ENCODE peak calls at places on chromosome X, in four cellular contexts. One of them, this sample, is unnamed.

GRCh38 chrX:12814434-12814833 is 23.2 kb downstream of the PRPS2 start:
- DNase-seq in cardiac muscle cell: peak
- DNase-seq in IMR-90: peak
- DNase-seq in mammary epithelial cell: peak
- DNase-seq in this sample: peak

GRCh38 chrX:12949927-12950656 is 24.8 kb upstream of the TMSB4X start:
- DNase-seq in mammary epithelial cell: peak
- DNase-seq in cardiac muscle cell: peak
- DNase-seq in IMR-90: peak
- DNase-seq in this sample: peak

GRCh38 chrX:102712216-102712966 is at the start of gene GPRASP2:
- DNase-seq in IMR-90: no peak
- DNase-seq in cardiac muscle cell: peak
- DNase-seq in mammary epithelial cell: peak
- DNase-seq in this sample: no peak

GRCh38 chrX:41655631-41656030 is 33.1 kb upstream of the GPR34 start:
- DNase-seq in cardiac muscle cell: no peak
- DNase-seq in IMR-90: peak
- DNase-seq in mammary epithelial cell: peak
- DNase-seq in this sample: peak

GRCh38 chrX:40085086-40085551 is 12.6 kb downstream of the BCOR start:
- DNase-seq in IMR-90: peak
- DNase-seq in mammary epithelial cell: no peak
- DNase-seq in cardiac muscle cell: peak
- DNase-seq in this sample: peak

GRCh38 chrX:113274345-113274744 is 433.7 kb upstream of the AMOT start:
- DNase-seq in cardiac muscle cell: no peak
- DNase-seq in mammary epithelial cell: no peak
- DNase-seq in IMR-90: no peak
- DNase-seq in this sample: no peak

GRCh38 chrX:9676311-9676710 is 89.3 kb downstream of the GPR143 start:
- DNase-seq in cardiac muscle cell: peak
- DNase-seq in IMR-90: no peak
- DNase-seq in mammary epithelial cell: no peak
- DNase-seq in this sample: peak

GRCh38 chrX:46204721-46205422 is 340.3 kb downstream of the ZNF674 start:
- DNase-seq in mammary epithelial cell: peak
- DNase-seq in cardiac muscle cell: no peak
- DNase-seq in IMR-90: no peak
- DNase-seq in this sample: no peak

GRCh38 chrX:121128946-121129345 is 81.5 kb downstream of the GLUD2 start:
- DNase-seq in IMR-90: no peak
- DNase-seq in mammary epithelial cell: no peak
- DNase-seq in cardiac muscle cell: no peak
- DNase-seq in this sample: no peak

GRCh38 chrX:24364851-24365538 is 4.6 kb downstream of the SUPT20HL1 start:
- DNase-seq in cardiac muscle cell: no peak
- DNase-seq in IMR-90: no peak
- DNase-seq in mammary epithelial cell: no peak
- DNase-seq in this sample: no peak

GRCh38 chrX:11702420-11702819 is 36.7 kb upstream of the ARHGAP6 start:
- DNase-seq in mammary epithelial cell: no peak
- DNase-seq in IMR-90: no peak
- DNase-seq in cardiac muscle cell: no peak
- DNase-seq in this sample: no peak

GRCh38 chrX:39875834-39876625 is 221.7 kb downstream of the BCOR start:
- DNase-seq in mammary epithelial cell: peak
- DNase-seq in IMR-90: no peak
- DNase-seq in cardiac muscle cell: no peak
- DNase-seq in this sample: no peak

GRCh38 chrX:3518870-3519269 is 172.4 kb upstream of the MXRA5 start:
- DNase-seq in mammary epithelial cell: peak
- DNase-seq in IMR-90: peak
- DNase-seq in cardiac muscle cell: peak
- DNase-seq in this sample: peak

GRCh38 chrX:118974908-118975671 is 672 bp downstream of the LONRF3 start:
- DNase-seq in mammary epithelial cell: no peak
- DNase-seq in IMR-90: no peak
- DNase-seq in cardiac muscle cell: peak
- DNase-seq in this sample: peak

GRCh38 chrX:14389682-14390081 is 139.7 kb upstream of the GLRA2 start:
- DNase-seq in IMR-90: no peak
- DNase-seq in cardiac muscle cell: no peak
- DNase-seq in mammary epithelial cell: no peak
- DNase-seq in this sample: no peak

GRCh38 chrX:17854069-17854468 is 7.0 kb downstream of the RAI2 start:
- DNase-seq in cardiac muscle cell: no peak
- DNase-seq in IMR-90: no peak
- DNase-seq in mammary epithelial cell: no peak
- DNase-seq in this sample: no peak

GRCh38 chrX:117751155-117751554 is 365.5 kb downstream of the KLHL13 start:
- DNase-seq in IMR-90: no peak
- DNase-seq in mammary epithelial cell: no peak
- DNase-seq in cardiac muscle cell: no peak
- DNase-seq in this sample: no peak

GRCh38 chrX:8879750-8880149 is 78.6 kb upstream of the FAM9A start:
- DNase-seq in mammary epithelial cell: peak
- DNase-seq in IMR-90: peak
- DNase-seq in cardiac muscle cell: peak
- DNase-seq in this sample: peak

GRCh38 chrX:40844476-40844875 is 109.1 kb upstream of the MED14 start:
- DNase-seq in mammary epithelial cell: no peak
- DNase-seq in cardiac muscle cell: peak
- DNase-seq in IMR-90: peak
- DNase-seq in this sample: no peak

GRCh38 chrX:45849261-45849660 is 648.6 kb upstream of the DIPK2B start:
- DNase-seq in cardiac muscle cell: peak
- DNase-seq in mammary epithelial cell: peak
- DNase-seq in IMR-90: peak
- DNase-seq in this sample: peak

GRCh38 chrX:109600114-109600710 is 24.8 kb downstream of the KCNE5 start:
- DNase-seq in mammary epithelial cell: no peak
- DNase-seq in cardiac muscle cell: peak
- DNase-seq in IMR-90: no peak
- DNase-seq in this sample: peak

GRCh38 chrX:129597905-129598304 is 56.9 kb downstream of the APLN start:
- DNase-seq in IMR-90: no peak
- DNase-seq in mammary epithelial cell: no peak
- DNase-seq in cardiac muscle cell: no peak
- DNase-seq in this sample: no peak

GRCh38 chrX:40644175-40644574 is 3.2 kb downstream of the CXorf38 start:
- DNase-seq in cardiac muscle cell: peak
- DNase-seq in IMR-90: peak
- DNase-seq in mammary epithelial cell: no peak
- DNase-seq in this sample: peak

GRCh38 chrX:10086683-10087082 is 70.1 kb upstream of the CLCN4 start:
- DNase-seq in IMR-90: no peak
- DNase-seq in cardiac muscle cell: no peak
- DNase-seq in mammary epithelial cell: no peak
- DNase-seq in this sample: no peak

GRCh38 chrX:102835504-102836146 is 101.4 kb upstream of the RAB40AL start:
- DNase-seq in cardiac muscle cell: peak
- DNase-seq in IMR-90: peak
- DNase-seq in mammary epithelial cell: peak
- DNase-seq in this sample: peak

GRCh38 chrX:75156537-75156945 is 458 bp upstream of the ABCB7 start:
- DNase-seq in IMR-90: peak
- DNase-seq in mammary epithelial cell: peak
- DNase-seq in cardiac muscle cell: peak
- DNase-seq in this sample: peak

GRCh38 chrX:74579597-74580209 is 34.7 kb downstream of the RLIM start:
- DNase-seq in cardiac muscle cell: peak
- DNase-seq in IMR-90: peak
- DNase-seq in mammary epithelial cell: no peak
- DNase-seq in this sample: no peak

GRCh38 chrX:39000802-39001201 is 199.5 kb downstream of the MID1IP1 start:
- DNase-seq in cardiac muscle cell: no peak
- DNase-seq in IMR-90: peak
- DNase-seq in mammary epithelial cell: no peak
- DNase-seq in this sample: no peak

GRCh38 chrX:37468111-37468739 is 103.2 kb upstream of the LANCL3 start:
- DNase-seq in IMR-90: no peak
- DNase-seq in mammary epithelial cell: no peak
- DNase-seq in cardiac muscle cell: no peak
- DNase-seq in this sample: no peak

GRCh38 chrX:7068939-7069367 is 78.6 kb upstream of the STS start:
- DNase-seq in cardiac muscle cell: peak
- DNase-seq in IMR-90: no peak
- DNase-seq in mammary epithelial cell: peak
- DNase-seq in this sample: peak

GRCh38 chrX:41922125-41922521 is 1.2 kb downstream of the CASK start:
- DNase-seq in mammary epithelial cell: peak
- DNase-seq in IMR-90: peak
- DNase-seq in cardiac muscle cell: peak
- DNase-seq in this sample: peak

GRCh38 chrX:66731398-66731797 is 92.5 kb upstream of the EDA2R start:
- DNase-seq in IMR-90: peak
- DNase-seq in mammary epithelial cell: peak
- DNase-seq in cardiac muscle cell: peak
- DNase-seq in this sample: peak
- TF ChIP-seq CTCF in IMR-90: peak
- TF ChIP-seq CTCF in mammary epithelial cell: peak
- TF ChIP-seq CTCF in cardiac muscle cell: peak
- TF ChIP-seq CTCF in this sample: peak

GRCh38 chrX:72018277-72019112 is 107.8 kb downstream of the NHSL2 start:
- DNase-seq in IMR-90: peak
- DNase-seq in cardiac muscle cell: peak
- DNase-seq in mammary epithelial cell: peak
- DNase-seq in this sample: peak
- H3K4me3 ChIP-seq in IMR-90: no peak
- H3K4me3 ChIP-seq in cardiac muscle cell: no peak
- H3K4me3 ChIP-seq in mammary epithelial cell: no peak
- H3K4me3 ChIP-seq in this sample: no peak

GRCh38 chrX:1591102-1591862 is at the start of gene AKAP17A:
- DNase-seq in IMR-90: peak
- DNase-seq in mammary epithelial cell: peak
- DNase-seq in cardiac muscle cell: peak
- DNase-seq in this sample: peak
- TF ChIP-seq CTCF in IMR-90: peak
- TF ChIP-seq CTCF in mammary epithelial cell: no peak
- TF ChIP-seq CTCF in cardiac muscle cell: no peak
- TF ChIP-seq CTCF in this sample: no peak

GRCh38 chrX:130718137-130718536 is 184.9 kb downstream of the ENOX2 start:
- DNase-seq in mammary epithelial cell: no peak
- DNase-seq in cardiac muscle cell: no peak
- DNase-seq in IMR-90: no peak
- DNase-seq in this sample: no peak
- H3K4me3 ChIP-seq in mammary epithelial cell: no peak
- H3K4me3 ChIP-seq in cardiac muscle cell: no peak
- H3K4me3 ChIP-seq in IMR-90: no peak
- H3K4me3 ChIP-seq in this sample: no peak

GRCh38 chrX:107025538-107025937 is 25.5 kb upstream of the MORC4 start:
- DNase-seq in cardiac muscle cell: peak
- DNase-seq in IMR-90: peak
- DNase-seq in mammary epithelial cell: peak
- DNase-seq in this sample: peak
- TF ChIP-seq CTCF in cardiac muscle cell: peak
- TF ChIP-seq CTCF in IMR-90: peak
- TF ChIP-seq CTCF in mammary epithelial cell: peak
- TF ChIP-seq CTCF in this sample: peak

GRCh38 chrX:136228808-136229207 is 22.4 kb downstream of the MAP7D3 start:
- DNase-seq in cardiac muscle cell: no peak
- DNase-seq in IMR-90: no peak
- DNase-seq in mammary epithelial cell: no peak
- DNase-seq in this sample: no peak
- H3K4me3 ChIP-seq in cardiac muscle cell: no peak
- H3K4me3 ChIP-seq in IMR-90: no peak
- H3K4me3 ChIP-seq in mammary epithelial cell: no peak
- H3K4me3 ChIP-seq in this sample: no peak

GRCh38 chrX:28177202-28177601 is 196.0 kb upstream of the DCAF8L1 start:
- DNase-seq in cardiac muscle cell: no peak
- DNase-seq in IMR-90: no peak
- DNase-seq in mammary epithelial cell: peak
- DNase-seq in this sample: no peak
- TF ChIP-seq CTCF in cardiac muscle cell: peak
- TF ChIP-seq CTCF in IMR-90: peak
- TF ChIP-seq CTCF in mammary epithelial cell: peak
- TF ChIP-seq CTCF in this sample: peak

DNA sequence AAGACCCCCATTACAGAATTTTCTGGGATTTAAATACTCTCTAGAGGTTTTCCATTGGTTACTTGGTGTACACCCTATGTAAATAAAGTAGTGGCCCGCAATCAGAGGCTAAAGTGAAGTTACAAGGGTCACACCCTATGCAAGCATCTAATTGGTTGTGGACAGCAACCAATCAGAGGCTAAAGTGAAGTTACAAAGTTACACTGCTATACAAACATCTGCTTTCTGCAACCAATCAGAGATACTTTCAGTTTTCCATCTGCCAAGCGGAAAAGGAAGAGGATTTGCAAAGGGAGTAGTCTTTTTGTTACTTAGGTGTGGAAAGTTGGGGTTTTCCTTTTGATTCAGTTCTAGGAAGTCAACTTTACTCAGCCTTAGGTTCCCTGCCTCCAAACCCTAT is 2.0 kb upstream of the ATRX start:
- DNase-seq in IMR-90: peak
- DNase-seq in mammary epithelial cell: no peak
- DNase-seq in cardiac muscle cell: no peak
- DNase-seq in this sample: no peak
- H3K4me3 ChIP-seq in IMR-90: no peak
- H3K4me3 ChIP-seq in mammary epithelial cell: no peak
- H3K4me3 ChIP-seq in cardiac muscle cell: no peak
- H3K4me3 ChIP-seq in this sample: no peak

This sample was measured in fibroblast of pulmonary artery.